ENCODE peak calls at places on chromosomes 13 and 19, in six cellular contexts. J is K562, I is GM12878, V is HepG2, K is H1, N is GM12891. U is an unnamed sample.

GRCh38 chr13:99484405-99484981 is 16.8 kb upstream of the TM9SF2 start:
- DNase-seq in V (no peak), N (no peak), I (no peak), K (no peak), J (no peak), U (no peak)

GRCh38 chr13:112727581-112727980 is 37.7 kb downstream of the ATP11A start:
- DNase-seq in J (no peak), N (no peak), V (no peak), I (no peak), K (no peak), U (no peak)

GRCh38 chr19:18650468-18651001 is 13.7 kb downstream of the KLHL26 start:
- DNase-seq in K (no peak), V (no peak), J (peak; percentile 62), N (no peak), I (no peak), U (no peak)

GRCh38 chr19:16389848-16390247 is 65.2 kb downstream of the KLF2 start:
- DNase-seq in V (no peak), J (no peak), K (no peak), N (no peak), I (no peak), U (no peak)

GRCh38 chr13:43785166-43785680 is 1.5 kb downstream of the ENOX1 start:
- DNase-seq in J (no peak), K (no peak), V (no peak), I (no peak), N (no peak), U (no peak)

GRCh38 chr13:42762917-42763316 is 18.5 kb upstream of the FAM216B start:
- DNase-seq in N (no peak), K (no peak), J (no peak), I (no peak), V (no peak), U (no peak)

GRCh38 chr13:20378721-20379120 is 146.6 kb upstream of the GJB6 start:
- DNase-seq in N (no peak), I (no peak), V (no peak), J (no peak), K (no peak), U (no peak)

GRCh38 chr13:72537400-72537780 is 190.0 kb downstream of the MZT1 start:
- DNase-seq in N (no peak), V (peak; percentile 16), J (no peak), I (no peak), K (no peak), U (no peak)

GRCh38 chr19:41804327-41804726 is 7.9 kb downstream of the CEACAM3 start:
- DNase-seq in I (no peak), J (no peak), K (no peak), N (no peak), V (no peak), U (no peak)

GRCh38 chr13:112217431-112217830 is 150.5 kb downstream of the SOX1 start:
- DNase-seq in I (no peak), J (no peak), V (no peak), K (no peak), N (no peak), U (no peak)

GRCh38 chr19:6292006-6292405 is 12.2 kb upstream of the MLLT1 start:
- DNase-seq in K (no peak), I (no peak), J (no peak), N (no peak), V (no peak), U (no peak)

GRCh38 chr13:32830632-32831031 is 185.6 kb upstream of the KL start:
- DNase-seq in N (no peak), I (no peak), K (no peak), V (no peak), J (no peak), U (no peak)

GRCh38 chr19:17448190-17448967 is at the start of gene TMEM221:
- DNase-seq in J (peak; percentile 90), I (no peak), V (no peak), K (peak; percentile 89), N (peak; percentile 47), U (peak; percentile 51)

GRCh38 chr13:48542581-48543341 is 9.9 kb upstream of the RCBTB2 start:
- DNase-seq in V (peak; percentile 23), J (no peak), N (no peak), I (no peak), K (peak; percentile 49), U (no peak)

GRCh38 chr19:33879818-33880575 is 83.3 kb downstream of the KCTD15 start:
- DNase-seq in I (no peak), V (no peak), K (no peak), J (no peak), N (peak; percentile 25), U (no peak)

GRCh38 chr13:114061047-114061446 is 71.4 kb downstream of the RASA3 start:
- DNase-seq in N (no peak), J (no peak), V (no peak), I (no peak), K (no peak), U (no peak)

GRCh38 chr13:114061746-114062145 is 70.7 kb downstream of the RASA3 start:
- DNase-seq in V (no peak), K (no peak), I (no peak), J (no peak), N (no peak), U (no peak)

GRCh38 chr13:114063545-114064515 is 68.6 kb downstream of the RASA3 start:
- DNase-seq in I (no peak), K (no peak), J (peak; percentile 31), N (no peak), V (no peak), U (no peak)

GRCh38 chr13:114062754-114063153 is 69.7 kb downstream of the RASA3 start:
- DNase-seq in J (no peak), I (no peak), V (no peak), K (no peak), N (no peak), U (no peak)

GRCh38 chr13:114062341-114062740 is 70.1 kb downstream of the RASA3 start:
- DNase-seq in J (no peak), K (no peak), N (no peak), V (no peak), I (no peak), U (no peak)
- TF ChIP-seq POLR2AphosphoS5 in J (no peak), K (no peak), N (no peak), V (no peak), I (no peak), U (no peak)

GRCh38 chr19:47661161-47661560 is 52.1 kb upstream of the EHD2 start:
- DNase-seq in J (no peak), V (no peak), K (no peak), I (no peak), N (no peak), U (no peak)

GRCh38 chr19:47663435-47663910 is 49.7 kb upstream of the EHD2 start:
- DNase-seq in I (no peak), V (peak; percentile 14), N (no peak), K (no peak), J (no peak), U (no peak)

GRCh38 chr19:47661571-47661970 is 51.7 kb upstream of the EHD2 start:
- DNase-seq in N (no peak), K (no peak), V (no peak), I (no peak), J (no peak), U (no peak)

GRCh38 chr19:47660435-47660832 is 51.5 kb downstream of the BICRA start:
- DNase-seq in N (no peak), V (peak; percentile 87), J (no peak), I (no peak), K (no peak), U (no peak)

DNA sequence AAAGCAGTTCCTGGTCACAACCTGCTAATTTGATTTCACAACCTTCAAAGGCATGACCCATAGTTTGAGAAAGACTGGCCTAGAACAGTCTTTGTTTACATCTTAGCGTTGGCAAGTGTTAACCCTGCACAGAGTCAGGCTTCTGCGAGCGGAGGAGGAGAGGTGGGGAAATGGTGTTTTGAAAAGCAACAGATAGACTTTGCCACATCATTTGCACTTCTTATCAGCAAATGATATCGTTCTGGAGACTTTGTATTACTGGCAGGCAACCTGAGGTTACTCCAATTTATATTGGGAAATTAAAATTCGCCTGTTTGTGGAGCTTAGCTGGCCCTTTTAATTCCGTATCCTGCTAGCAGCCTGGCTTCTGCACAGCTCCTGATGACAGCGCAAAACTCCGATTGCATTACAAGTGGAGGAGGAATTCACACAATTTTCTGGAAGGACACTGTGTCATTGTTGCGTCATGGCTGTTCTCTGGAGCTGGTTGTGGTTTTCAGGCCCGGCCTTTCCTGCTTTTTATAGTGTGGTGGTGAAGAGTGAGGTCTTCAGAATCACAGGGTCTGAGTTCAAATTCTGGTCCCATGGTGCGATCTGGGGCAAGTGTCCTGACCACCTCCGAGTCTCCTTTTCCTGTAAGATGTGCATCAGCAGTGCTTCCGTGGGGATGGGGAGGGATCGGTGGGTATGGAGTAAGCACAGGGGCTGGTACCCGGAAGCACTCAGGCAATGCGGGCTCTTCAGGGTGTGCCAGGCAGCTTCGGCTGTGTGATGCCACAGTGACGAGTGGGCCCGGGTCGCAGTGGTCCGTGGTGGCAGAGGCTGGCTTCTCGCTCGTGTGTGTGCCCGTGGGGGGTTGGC is 49.1 kb upstream of the EHD2 start:
- DNase-seq in J (peak; percentile 52), I (no peak), K (no peak), N (no peak), V (peak; percentile 59), U (no peak)
- TF ChIP-seq POLR2A in J (no peak), I (no peak), K (no peak), N (no peak), V (no peak), U (no peak)

GRCh38 chr19:29588095-29588494 is 18.0 kb upstream of the POP4 start:
- DNase-seq in V (no peak), N (no peak), K (no peak), J (no peak), I (no peak), U (no peak)
- TF ChIP-seq TAF1 in V (no peak), N (no peak), K (no peak), J (no peak), I (no peak), U (no peak)

GRCh38 chr19:44748426-44749254 is at the start of gene BCL3:
- DNase-seq in V (no peak), K (no peak), N (peak; percentile 68), I (no peak), J (peak; percentile 70), U (peak; percentile 67)

GRCh38 chr19:44749318-44749717 is 810 bp downstream of the BCL3 start:
- DNase-seq in N (no peak), K (no peak), J (no peak), V (no peak), I (no peak), U (no peak)

GRCh38 chr19:44746946-44747738 is 1.4 kb upstream of the BCL3 start:
- DNase-seq in N (peak; percentile 59), K (peak; percentile 92), J (peak; percentile 95), V (peak; percentile 80), I (peak; percentile 59), U (peak; percentile 65)

GRCh38 chr19:44746616-44746945 is 1.9 kb upstream of the BCL3 start:
- DNase-seq in I (no peak), J (no peak), N (no peak), V (no peak), K (no peak), U (no peak)

DNA sequence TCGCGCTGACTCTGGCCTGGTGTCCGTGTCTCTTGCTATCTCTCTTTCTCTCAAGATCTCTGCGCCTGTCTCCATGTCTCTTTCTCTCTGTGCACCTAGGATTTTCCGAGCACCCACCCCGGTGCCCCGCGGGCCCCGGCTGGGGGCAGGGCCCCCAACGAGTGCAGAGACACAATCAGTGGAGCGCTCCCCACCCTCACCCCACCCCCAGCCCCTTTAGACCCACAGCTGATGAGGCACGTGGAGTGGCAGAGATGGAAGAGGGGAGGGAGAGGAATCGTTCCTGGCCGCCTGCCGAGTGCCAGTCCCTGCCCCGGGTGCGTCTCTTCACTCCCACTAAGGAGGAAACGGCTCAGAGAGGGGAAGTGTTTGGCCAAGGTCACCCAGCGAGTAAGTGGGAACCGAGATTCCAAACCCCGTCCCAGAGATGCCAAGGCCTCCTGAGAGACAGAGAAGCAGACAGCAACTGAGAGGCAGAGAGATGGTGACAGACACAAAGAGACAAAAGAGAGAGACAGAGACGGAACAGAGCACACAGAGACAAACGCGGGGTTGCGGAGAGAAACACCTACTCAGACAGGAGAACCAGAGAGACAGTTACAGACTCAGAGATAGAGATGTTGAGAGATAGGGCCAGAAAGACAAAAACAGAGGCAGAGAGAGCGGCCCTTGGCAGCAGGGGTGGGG is 626 bp upstream of the BCL3 start:
- DNase-seq in V (peak; percentile 50), I (no peak), J (no peak), K (peak; percentile 59), N (no peak), U (no peak)
- TF ChIP-seq POLR2AphosphoS5 in V (peak; percentile 52), I (no peak), J (no peak), K (no peak), N (no peak), U (no peak)

U was measured in GM12892.